ENCODE peak calls at places on chromosomes 5 and 9, in eight cellular contexts. N, Q, U, J, G, R, B and H are unnamed samples.

GRCh38 chr5:154365823-154366222 is 80.0 kb upstream of the SAP30L start:
- DNase-seq in N (no peak), Q (peak), U (peak), J (no peak), G (peak), R (no peak), B (peak), H (no peak)

GRCh38 chr9:98590115-98590514 is 118.6 kb downstream of the GABBR2 start:
- DNase-seq in N (no peak), Q (no peak), U (no peak), J (no peak), G (no peak), R (no peak), B (no peak), H (no peak)

GRCh38 chr9:112771359-112772214 is 21.0 kb downstream of the SNX30 start:
- DNase-seq in N (no peak), Q (no peak), U (no peak), J (no peak), G (no peak), R (no peak), B (no peak), H (no peak)

GRCh38 chr9:133889498-133890301 is 102.4 kb downstream of the VAV2 start:
- DNase-seq in N (no peak), Q (peak), U (peak), J (no peak), G (peak), R (no peak), B (no peak), H (no peak)

GRCh38 chr9:135561391-135562234 is at the start of gene PAEP:
- DNase-seq in N (no peak), Q (no peak), U (no peak), J (no peak), G (no peak), R (no peak), B (peak), H (no peak)

GRCh38 chr5:151570058-151570457 is 21.1 kb downstream of the FAT2 start:
- DNase-seq in N (no peak), Q (no peak), U (peak), J (no peak), G (no peak), R (no peak), B (no peak), H (no peak)

GRCh38 chr5:144203750-144204596 is 33.3 kb downstream of the KCTD16 start:
- DNase-seq in N (peak), Q (peak), U (peak), J (no peak), G (peak), R (peak), B (peak), H (peak)

GRCh38 chr5:137602721-137603273 is 103.7 kb upstream of the SPOCK1 start:
- DNase-seq in N (no peak), Q (no peak), U (no peak), J (no peak), G (no peak), R (no peak), B (no peak), H (no peak)

GRCh38 chr5:115379622-115380344 is 83.3 kb upstream of the CCDC112 start:
- DNase-seq in N (peak), Q (peak), U (peak), J (peak), G (no peak), R (no peak), B (no peak), H (no peak)

GRCh38 chr5:39167141-39167972 is 52.0 kb downstream of the FYB1 start:
- DNase-seq in N (no peak), Q (peak), U (no peak), J (no peak), G (peak), R (no peak), B (no peak), H (no peak)

GRCh38 chr5:179732918-179733763 is 519 bp downstream of the MAML1 start:
- DNase-seq in N (peak), Q (peak), U (peak), J (no peak), G (peak), R (peak), B (no peak), H (peak)

GRCh38 chr9:106828082-106828481 is 34.9 kb upstream of the ZNF462 start:
- DNase-seq in N (no peak), Q (no peak), U (no peak), J (no peak), G (no peak), R (no peak), B (no peak), H (no peak)

GRCh38 chr5:176761755-176762154 is 48.6 kb upstream of the UNC5A start:
- DNase-seq in N (no peak), Q (no peak), U (no peak), J (no peak), G (no peak), R (no peak), B (no peak), H (no peak)

GRCh38 chr9:92634712-92635605 is 35.0 kb downstream of the IPPK start:
- DNase-seq in N (peak), Q (peak), U (peak), J (peak), G (peak), R (peak), B (peak), H (peak)

GRCh38 chr5:103918668-103919367 is 356.2 kb upstream of the NUDT12 start:
- DNase-seq in N (peak), Q (peak), U (peak), J (peak), G (no peak), R (peak), B (no peak), H (no peak)

GRCh38 chr9:130128782-130129424 is 43.3 kb upstream of the NCS1 start:
- DNase-seq in N (no peak), Q (peak), U (no peak), J (peak), G (peak), R (no peak), B (no peak), H (peak)

GRCh38 chr5:165607026-165607425 is 2101.6 kb downstream of the MAT2B start:
- DNase-seq in N (no peak), Q (no peak), U (no peak), J (no peak), G (no peak), R (no peak), B (no peak), H (no peak)

GRCh38 chr9:110922145-110922544 is 116.1 kb downstream of the LPAR1 start:
- DNase-seq in N (no peak), Q (no peak), U (no peak), J (no peak), G (no peak), R (no peak), B (no peak), H (no peak)

GRCh38 chr9:69660304-69660703 is 11.9 kb downstream of the APBA1 start:
- DNase-seq in N (no peak), Q (no peak), U (no peak), J (no peak), G (no peak), R (no peak), B (no peak), H (no peak)

GRCh38 chr5:90224342-90224741 is 185.2 kb downstream of the CETN3 start:
- DNase-seq in N (no peak), Q (no peak), U (no peak), J (no peak), G (no peak), R (no peak), B (no peak), H (no peak)

GRCh38 chr5:131589510-131590348 is 45.3 kb downstream of the RAPGEF6 start:
- DNase-seq in N (peak), Q (peak), U (peak), J (peak), G (peak), R (peak), B (peak), H (peak)

GRCh38 chr9:128344931-128345605 is 4.7 kb downstream of the SLC27A4 start:
- DNase-seq in N (no peak), Q (no peak), U (no peak), J (no peak), G (no peak), R (no peak), B (no peak), H (no peak)

GRCh38 chr9:128342971-128343680 is 2.8 kb downstream of the SLC27A4 start:
- DNase-seq in N (no peak), Q (no peak), U (no peak), J (no peak), G (no peak), R (no peak), B (no peak), H (no peak)

GRCh38 chr9:128349772-128350171 is 9.4 kb downstream of the SLC27A4 start:
- DNase-seq in N (no peak), Q (no peak), U (no peak), J (no peak), G (no peak), R (no peak), B (no peak), H (no peak)

GRCh38 chr9:128343855-128344254 is 3.5 kb downstream of the SLC27A4 start:
- DNase-seq in N (no peak), Q (no peak), U (no peak), J (no peak), G (no peak), R (no peak), B (no peak), H (no peak)

DNA sequence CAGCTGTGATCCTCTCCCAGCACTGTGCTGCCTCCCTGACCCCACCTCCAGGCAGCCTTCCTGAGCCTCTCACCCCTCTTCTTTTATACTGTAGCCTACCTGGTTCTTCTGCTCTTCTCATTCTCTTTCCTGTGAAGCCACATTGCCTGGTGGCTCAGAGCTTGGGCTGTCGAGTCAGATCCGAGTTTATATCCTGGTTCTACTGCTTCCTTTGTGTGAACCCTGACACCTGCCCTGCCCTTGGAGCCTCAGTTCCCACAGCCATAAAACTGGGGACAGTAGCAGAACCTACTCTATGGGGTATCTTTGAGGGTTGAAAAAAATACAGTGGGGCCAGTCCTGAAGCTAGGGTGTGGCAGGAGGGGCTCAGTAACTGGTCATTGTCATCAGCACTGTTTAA is 8.8 kb downstream of the SLC27A4 start:
- DNase-seq in N (no peak), Q (no peak), U (no peak), J (no peak), G (no peak), R (no peak), B (no peak), H (no peak)
- H3K9ac ChIP-seq in N (no peak), Q (no peak), U (no peak), J (no peak), G (no peak), R (no peak), B (no peak), H (no peak)

DNA sequence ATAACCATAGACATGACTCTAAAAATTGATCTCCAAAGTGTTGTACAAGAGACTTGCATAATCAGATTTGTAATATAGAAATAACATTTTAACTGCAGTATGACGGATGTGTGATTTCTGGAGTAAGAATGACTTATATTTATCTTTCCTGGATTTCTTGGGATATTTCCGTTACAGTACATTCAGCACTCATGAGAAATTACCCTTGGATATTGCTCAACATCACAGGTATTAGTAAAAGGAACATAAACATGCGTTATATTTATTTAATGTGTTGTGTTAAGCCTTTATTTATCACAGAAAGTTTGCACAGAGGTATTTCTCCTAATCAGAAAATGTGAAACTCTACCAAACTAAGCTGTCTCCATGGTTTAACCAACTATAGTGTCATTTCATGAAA is 1823.9 kb upstream of the C9orf72 start:
- DNase-seq in N (no peak), Q (no peak), U (no peak), J (no peak), G (no peak), R (no peak), B (no peak), H (no peak)
- H2AFZ ChIP-seq in N (no peak), Q (no peak), U (no peak), J (no peak), G (no peak), R (no peak), B (no peak), H (no peak)

GRCh38 chr5:141902015-141902414 is 21.7 kb upstream of the DELE1 start:
- DNase-seq in N (no peak), Q (no peak), U (no peak), J (no peak), G (no peak), R (no peak), B (no peak), H (no peak)
- TF ChIP-seq EZH2 in N (no peak), Q (no peak), U (no peak), J (no peak), G (no peak), R (no peak), B (no peak), H (no peak)

DNA sequence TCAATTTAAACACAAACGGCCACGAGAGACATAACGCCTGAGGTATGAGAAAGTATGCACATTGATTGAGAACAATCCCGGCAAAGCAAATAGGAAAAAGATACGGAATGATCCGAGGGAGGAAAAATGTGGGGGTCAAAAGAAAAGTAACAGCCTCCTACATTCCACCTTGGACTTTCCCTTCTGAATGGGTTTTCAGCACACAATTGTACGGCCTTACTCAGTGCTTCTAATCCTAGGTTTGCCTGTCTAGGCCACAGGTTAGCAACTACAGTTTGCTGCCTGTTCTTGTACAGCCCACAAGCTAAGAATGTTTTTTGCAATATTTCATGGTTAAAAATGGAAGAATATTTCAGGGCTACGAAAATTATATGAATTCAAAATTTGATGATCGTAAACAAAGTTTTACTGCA is 46.2 kb upstream of the RNF20 start:
- DNase-seq in N (no peak), Q (no peak), U (no peak), J (no peak), G (no peak), R (no peak), B (no peak), H (no peak)
- H3K9ac ChIP-seq in N (no peak), Q (no peak), U (no peak), J (no peak), G (peak), R (no peak), B (no peak), H (no peak)